ENCODE peak calls at places on chromosomes 3 and 15, in four cellular contexts. S is GM12878, Z is H1, L is K562. C is an unnamed sample.

GRCh38 chr3:8355346-8355745 is 146.3 kb upstream of the LMCD1 start:
- DNase-seq in S (no peak), Z (no peak), L (no peak), C (no peak)

GRCh38 chr15:66875588-66876422 is 173.8 kb downstream of the SMAD6 start:
- DNase-seq in S (no peak), Z (no peak), L (no peak), C (peak; percentile 25)

GRCh38 chr15:28994830-28995180 is 109.0 kb downstream of the APBA2 start:
- DNase-seq in S (no peak), Z (no peak), L (no peak), C (no peak)

GRCh38 chr15:20659265-20659664 is 117.7 kb upstream of the GOLGA6L6 start:
- DNase-seq in S (no peak), Z (no peak), L (no peak), C (no peak)

GRCh38 chr3:33273628-33274027 is 3.6 kb upstream of the FBXL2 start:
- DNase-seq in S (no peak), Z (no peak), L (no peak), C (no peak)

GRCh38 chr15:98658831-98659699 is 10.7 kb downstream of the IGF1R start:
- DNase-seq in S (peak; percentile 11), Z (no peak), L (peak; percentile 40), C (peak; percentile 60)

GRCh38 chr3:69326821-69327433 is 59.0 kb downstream of the FRMD4B start:
- DNase-seq in S (peak; percentile 86), Z (no peak), L (no peak), C (no peak)

GRCh38 chr3:39750677-39751076 is 58.7 kb upstream of the MYRIP start:
- DNase-seq in S (no peak), Z (no peak), L (no peak), C (no peak)

GRCh38 chr3:136728918-136729317 is 23.3 kb downstream of the STAG1 start:
- DNase-seq in S (no peak), Z (no peak), L (no peak), C (peak; percentile 67)

GRCh38 chr3:139318431-139318816 is 25.4 kb upstream of the MRPS22 start:
- DNase-seq in S (no peak), Z (no peak), L (no peak), C (no peak)

GRCh38 chr3:53045107-53045783 is 628 bp downstream of the SFMBT1 start:
- DNase-seq in S (no peak), Z (no peak), L (peak; percentile 78), C (peak; percentile 43)

GRCh38 chr3:133572158-133573053 is 1.1 kb upstream of the CDV3 start:
- DNase-seq in S (peak; percentile 82), Z (no peak), L (no peak), C (peak; percentile 53)

GRCh38 chr3:184481924-184482671 is 79.5 kb upstream of the EPHB3 start:
- DNase-seq in S (no peak), Z (no peak), L (no peak), C (no peak)

GRCh38 chr3:133574260-133574881 is 885 bp downstream of the CDV3 start:
- DNase-seq in S (peak; percentile 58), Z (no peak), L (peak; percentile 61), C (peak; percentile 80)

GRCh38 chr3:196976891-196977420 is 8.3 kb upstream of the PIGZ start:
- DNase-seq in S (no peak), Z (no peak), L (no peak), C (no peak)

GRCh38 chr3:105791919-105792786 is 76.7 kb downstream of the CBLB start:
- DNase-seq in S (no peak), Z (no peak), L (no peak), C (peak; percentile 96)

GRCh38 chr15:87639305-87640011 is 617.1 kb downstream of the NTRK3 start:
- DNase-seq in S (no peak), Z (no peak), L (no peak), C (no peak)

GRCh38 chr3:52289338-52289746 is 1.7 kb downstream of the GLYCTK start:
- DNase-seq in S (no peak), Z (no peak), L (no peak), C (no peak)

GRCh38 chr3:176141837-176142236 is 1055.4 kb downstream of the TBL1XR1 start:
- DNase-seq in S (no peak), Z (no peak), L (no peak), C (no peak)

GRCh38 chr3:176149567-176149966 is 1047.7 kb downstream of the TBL1XR1 start:
- DNase-seq in S (no peak), Z (no peak), L (no peak), C (no peak)

DNA sequence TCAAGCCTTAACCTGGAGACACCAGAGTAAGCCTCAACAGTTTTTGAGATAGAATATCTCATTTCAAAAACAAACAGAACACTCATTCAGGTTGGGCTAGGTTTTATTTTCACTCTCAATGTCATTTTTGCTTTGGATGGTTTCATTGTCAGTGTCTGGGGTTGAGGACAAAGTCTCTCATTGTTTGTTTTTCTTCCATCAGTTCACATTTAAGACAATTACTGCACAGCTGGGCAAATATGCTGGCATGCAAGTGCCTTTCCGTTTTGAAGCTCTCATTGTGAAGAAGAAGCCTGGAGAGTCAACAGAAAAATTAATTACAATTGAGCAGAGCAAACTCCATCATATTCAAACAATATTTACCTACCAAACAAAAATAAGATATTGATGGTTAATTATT is 1050.0 kb downstream of the TBL1XR1 start:
- DNase-seq in S (no peak), Z (no peak), L (no peak), C (no peak)
- TF ChIP-seq CHD1 in S (no peak), Z (no peak), L (no peak), C (no peak)

DNA sequence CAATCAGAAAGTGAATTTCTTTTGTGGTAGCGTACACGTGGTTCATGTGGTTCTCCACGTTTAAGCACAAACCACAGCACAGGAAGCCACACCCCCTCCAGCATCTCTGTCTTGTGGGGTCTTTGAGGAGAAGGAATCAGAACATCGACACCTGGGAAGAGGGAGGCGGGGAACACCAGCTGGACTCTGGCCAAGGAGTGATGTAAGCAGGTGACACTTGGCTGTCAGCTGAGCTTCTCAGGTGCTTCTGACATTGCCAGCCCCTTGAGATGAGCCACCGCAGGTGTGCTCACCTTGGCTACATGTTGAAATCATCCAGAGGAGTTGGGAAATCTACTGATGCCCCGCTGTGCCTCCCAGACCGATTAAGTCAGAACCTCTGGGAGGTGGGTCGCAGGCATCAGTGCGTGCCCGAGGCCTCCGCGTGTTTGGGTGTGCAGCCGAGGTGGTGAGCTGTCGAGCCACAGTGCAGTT is 85.0 kb downstream of the FAM81A start:
- DNase-seq in S (no peak), Z (no peak), L (no peak), C (no peak)
- TF ChIP-seq CHD1 in S (no peak), Z (no peak), L (no peak), C (no peak)

DNA sequence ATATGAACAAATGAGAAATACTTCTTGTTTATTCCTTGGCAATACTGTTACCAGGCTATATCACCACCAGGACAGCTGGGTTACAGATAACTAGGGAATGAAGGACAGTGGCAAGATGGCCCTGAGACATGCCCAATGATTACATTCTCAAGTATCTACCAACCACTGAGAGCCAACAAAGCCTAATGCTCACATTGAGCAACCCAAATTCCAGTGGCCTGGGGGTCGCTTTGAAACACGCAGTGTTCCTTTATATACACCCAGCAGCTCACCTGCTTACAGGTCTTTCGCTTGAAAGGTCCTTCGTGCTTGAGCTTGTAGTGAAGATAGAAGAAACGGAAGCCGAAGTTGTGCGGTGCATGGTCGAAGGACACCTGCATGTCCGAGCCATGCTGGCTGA is 45.1 kb downstream of the SPATA12 start:
- DNase-seq in S (no peak), Z (no peak), L (no peak), C (no peak)
- TF ChIP-seq CHD1 in S (no peak), Z (no peak), L (no peak), C (no peak)

GRCh38 chr3:151971194-151971771 is 97.8 kb downstream of the SUCNR1 start:
- DNase-seq in S (no peak), Z (no peak), L (no peak), C (no peak)
- TF ChIP-seq CHD1 in S (no peak), Z (no peak), L (no peak), C (no peak)

GRCh38 chr15:68309024-68309423 is 31.5 kb downstream of the FEM1B start:
- DNase-seq in S (no peak), Z (no peak), L (no peak), C (peak; percentile 71)

GRCh38 chr15:68304611-68305337 is 27.2 kb downstream of the FEM1B start:
- DNase-seq in S (no peak), Z (no peak), L (no peak), C (no peak)

GRCh38 chr15:68305420-68305871 is 27.9 kb downstream of the FEM1B start:
- DNase-seq in S (no peak), Z (no peak), L (no peak), C (no peak)

GRCh38 chr15:68310178-68310810 is 32.7 kb downstream of the FEM1B start:
- DNase-seq in S (no peak), Z (no peak), L (no peak), C (no peak)

DNA sequence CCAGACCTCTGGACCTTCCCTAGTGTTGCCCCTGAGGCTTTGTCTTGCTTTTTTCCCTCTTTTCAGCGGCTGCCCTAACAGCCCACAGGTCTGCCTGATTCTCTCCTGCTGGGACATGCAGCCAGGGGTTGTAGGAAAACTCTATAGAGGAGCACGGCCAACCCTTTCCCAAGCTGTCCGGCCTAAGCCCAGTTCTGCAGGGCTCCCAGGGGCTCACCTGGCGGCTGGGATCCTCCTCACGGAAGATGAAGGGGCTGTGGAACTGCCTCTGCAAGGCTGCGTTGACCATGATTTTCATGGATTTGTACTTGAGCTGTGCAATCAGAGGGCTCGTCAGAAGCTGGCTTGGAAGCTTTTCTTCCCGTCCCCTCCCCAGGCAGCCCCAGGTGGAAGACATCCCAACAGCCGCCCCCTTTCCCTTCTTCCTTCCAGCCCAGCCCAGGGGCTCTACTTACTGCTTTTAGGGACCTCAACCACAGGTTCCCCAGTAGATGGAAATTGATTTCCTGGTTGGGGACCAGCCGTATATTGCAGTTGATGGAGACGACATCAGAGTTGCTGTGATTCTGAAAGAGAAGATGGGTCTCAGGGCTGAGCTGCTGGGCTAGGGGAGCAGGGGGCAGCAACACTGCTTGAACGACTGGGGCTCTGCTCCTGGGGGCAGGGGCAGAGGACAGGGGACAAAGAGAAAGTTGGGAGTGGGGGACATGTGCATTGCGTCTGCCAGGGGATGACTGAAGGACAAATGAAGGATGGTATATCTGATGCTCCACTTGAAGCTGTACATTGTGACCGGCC is 29.8 kb downstream of the FEM1B start:
- DNase-seq in S (no peak), Z (no peak), L (no peak), C (no peak)
- TF ChIP-seq CHD1 in S (no peak), Z (no peak), L (no peak), C (no peak)

DNA sequence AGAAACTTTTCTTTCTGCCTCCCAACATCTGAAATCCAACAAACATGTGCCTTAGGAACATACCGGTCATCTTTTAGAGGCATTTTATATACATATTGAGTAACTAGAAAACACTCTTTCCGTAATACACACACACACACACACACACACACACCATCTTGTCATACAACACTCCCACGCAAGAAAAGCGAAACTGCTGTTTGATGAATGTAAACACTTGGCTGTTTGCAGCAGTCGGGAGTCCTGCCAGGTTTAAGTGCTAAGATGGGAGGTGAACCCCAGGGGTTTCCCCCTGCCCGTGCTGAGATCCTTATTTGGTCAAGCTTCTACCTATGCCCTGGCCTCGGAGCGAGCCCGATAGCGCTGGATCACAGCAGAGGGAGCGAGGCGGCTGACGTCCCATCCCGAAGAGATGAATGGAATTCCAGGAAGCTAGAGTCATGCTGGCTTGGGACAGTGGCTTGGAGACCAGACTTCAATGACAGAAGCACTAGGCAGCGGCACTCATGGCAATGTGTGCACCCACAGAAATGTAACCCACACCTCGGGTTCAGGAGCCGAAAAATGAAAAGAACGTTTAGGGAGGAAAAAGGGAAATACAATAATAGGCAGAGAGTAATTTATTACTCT is 1.3 kb upstream of the THBS1 start:
- DNase-seq in S (no peak), Z (peak; percentile 90), L (no peak), C (peak; percentile 98)
- TF ChIP-seq CHD1 in S (no peak), Z (no peak), L (no peak), C (no peak)